ENCODE peak calls at places on chromosomes 11 and 22, in four cellular contexts. G is left ventricle myocardium inferior, P is astrocyte of the spinal cord, O is suprapubic skin. K is an unnamed sample.

GRCh38 chr22:48751539-48752437 is 1075.9 kb downstream of the BRD1 start:
- DNase-seq in G (no peak), P (no peak), O (no peak), K (no peak)

GRCh38 chr11:113504071-113504470 is 28.9 kb upstream of the DRD2 start:
- DNase-seq in G (no peak), P (no peak), O (no peak), K (no peak)

GRCh38 chr11:33997473-33998347 is 53.8 kb upstream of the CAPRIN1 start:
- DNase-seq in G (no peak), P (no peak), O (no peak), K (no peak)

GRCh38 chr11:70128435-70128906 is 50.4 kb downstream of the ANO1 start:
- DNase-seq in G (no peak), P (peak), O (no peak), K (no peak)

GRCh38 chr11:113147249-113147648 is 167.1 kb upstream of the TTC12 start:
- DNase-seq in G (no peak), P (no peak), O (no peak), K (no peak)

GRCh38 chr22:49119551-49119952 is 708.1 kb downstream of the BRD1 start:
- DNase-seq in G (peak), P (no peak), O (peak), K (no peak)

GRCh38 chr11:18071098-18071705 is 25.1 kb upstream of the TPH1 start:
- DNase-seq in G (no peak), P (no peak), O (no peak), K (no peak)

GRCh38 chr11:68039526-68040086 is 781 bp downstream of the TCIRG1 start:
- DNase-seq in G (no peak), P (no peak), O (peak), K (no peak)

GRCh38 chr11:65871811-65872548 is 620 bp downstream of the EFEMP2 start:
- DNase-seq in G (peak), P (peak), O (no peak), K (no peak)

GRCh38 chr22:49951986-49952896 is 8.3 kb upstream of the PIM3 start:
- DNase-seq in G (no peak), P (peak), O (no peak), K (no peak)

GRCh38 chr22:22120160-22120559 is 124.4 kb upstream of the VPREB1 start:
- DNase-seq in G (no peak), P (no peak), O (no peak), K (no peak)

GRCh38 chr11:67489203-67489859 is 6.5 kb downstream of the AIP start:
- DNase-seq in G (no peak), P (no peak), O (no peak), K (no peak)

GRCh38 chr11:19511413-19512183 is 201.0 kb upstream of the NAV2 start:
- DNase-seq in G (peak), P (peak), O (no peak), K (no peak)

GRCh38 chr11:114307524-114308203 is 11.5 kb downstream of the NNMT start:
- DNase-seq in G (peak), P (peak), O (peak), K (no peak)

GRCh38 chr11:17595526-17596309 is 48.7 kb downstream of the OTOG start:
- DNase-seq in G (no peak), P (no peak), O (peak), K (peak)

GRCh38 chr11:126061707-126062678 is 673 bp downstream of the CDON start:
- DNase-seq in G (peak), P (peak), O (peak), K (peak)

GRCh38 chr11:125223901-125224331 is 59.4 kb downstream of the PKNOX2 start:
- DNase-seq in G (no peak), P (no peak), O (no peak), K (no peak)

GRCh38 chr11:1119282-1120146 is 38.2 kb upstream of the MUC5AC start:
- DNase-seq in G (no peak), P (no peak), O (peak), K (peak)

GRCh38 chr11:71452354-71453020 is 516 bp upstream of the NADSYN1 start:
- DNase-seq in G (peak), P (peak), O (peak), K (no peak)

GRCh38 chr22:26906464-26906863 is 249.1 kb downstream of the MIAT start:
- DNase-seq in G (no peak), P (no peak), O (no peak), K (no peak)

GRCh38 chr11:76654980-76655379 is 15.6 kb downstream of the LRRC32 start:
- DNase-seq in G (no peak), P (no peak), O (peak), K (peak)

GRCh38 chr22:49553076-49553475 is 274.6 kb downstream of the BRD1 start:
- DNase-seq in G (no peak), P (no peak), O (no peak), K (no peak)

GRCh38 chr11:69983897-69984438 is 94.1 kb upstream of the ANO1 start:
- DNase-seq in G (no peak), P (no peak), O (no peak), K (no peak)

GRCh38 chr11:127791844-127792243 is 791.3 kb upstream of the KIRREL3 start:
- DNase-seq in G (no peak), P (no peak), O (no peak), K (no peak)

GRCh38 chr11:46036969-46037368 is 84.3 kb downstream of the PHF21A start:
- DNase-seq in G (no peak), P (no peak), O (no peak), K (no peak)

GRCh38 chr11:44143987-44144909 is 48.8 kb downstream of the EXT2 start:
- DNase-seq in G (no peak), P (no peak), O (no peak), K (no peak)

GRCh38 chr11:457071-457760 is 7.1 kb downstream of the PTDSS2 start:
- DNase-seq in G (no peak), P (no peak), O (no peak), K (no peak)

GRCh38 chr22:17770180-17771077 is 3.8 kb downstream of the BID start:
- DNase-seq in G (no peak), P (no peak), O (no peak), K (peak)

GRCh38 chr11:76770642-76771445 is 12.3 kb upstream of the TSKU start:
- DNase-seq in G (no peak), P (peak), O (peak), K (no peak)

GRCh38 chr11:132685174-132685611 is 847.1 kb downstream of the OPCML start:
- DNase-seq in G (no peak), P (peak), O (no peak), K (no peak)

GRCh38 chr11:12505183-12505582 is 127.8 kb downstream of the PARVA start:
- DNase-seq in G (no peak), P (no peak), O (no peak), K (no peak)

GRCh38 chr11:1195690-1196515 is 27.0 kb upstream of the MUC5B start:
- DNase-seq in G (peak), P (no peak), O (peak), K (peak)

GRCh38 chr11:111851067-111851466 is 20.3 kb downstream of the ALG9 start:
- DNase-seq in G (no peak), P (no peak), O (no peak), K (no peak)

GRCh38 chr11:111852103-111852502 is 19.3 kb downstream of the ALG9 start:
- DNase-seq in G (no peak), P (no peak), O (no peak), K (no peak)

GRCh38 chr11:111855506-111855905 is 15.9 kb downstream of the ALG9 start:
- DNase-seq in G (no peak), P (no peak), O (no peak), K (no peak)

GRCh38 chr11:111849631-111850030 is 21.8 kb downstream of the ALG9 start:
- DNase-seq in G (no peak), P (no peak), O (no peak), K (no peak)

GRCh38 chr11:111851636-111852035 is 19.7 kb downstream of the ALG9 start:
- DNase-seq in G (no peak), P (peak), O (no peak), K (no peak)
- TF ChIP-seq CTCF in G (peak), P (peak), O (no peak), K (peak)

GRCh38 chr11:35994421-35994820 is 50.6 kb downstream of the LDLRAD3 start:
- DNase-seq in G (no peak), P (no peak), O (no peak), K (no peak)

GRCh38 chr11:35990170-35990569 is 46.3 kb downstream of the LDLRAD3 start:
- DNase-seq in G (no peak), P (no peak), O (no peak), K (no peak)

GRCh38 chr11:35995872-35996271 is 52.0 kb downstream of the LDLRAD3 start:
- DNase-seq in G (no peak), P (no peak), O (no peak), K (no peak)

GRCh38 chr11:35990816-35991215 is 47.0 kb downstream of the LDLRAD3 start:
- DNase-seq in G (no peak), P (no peak), O (no peak), K (no peak)

DNA sequence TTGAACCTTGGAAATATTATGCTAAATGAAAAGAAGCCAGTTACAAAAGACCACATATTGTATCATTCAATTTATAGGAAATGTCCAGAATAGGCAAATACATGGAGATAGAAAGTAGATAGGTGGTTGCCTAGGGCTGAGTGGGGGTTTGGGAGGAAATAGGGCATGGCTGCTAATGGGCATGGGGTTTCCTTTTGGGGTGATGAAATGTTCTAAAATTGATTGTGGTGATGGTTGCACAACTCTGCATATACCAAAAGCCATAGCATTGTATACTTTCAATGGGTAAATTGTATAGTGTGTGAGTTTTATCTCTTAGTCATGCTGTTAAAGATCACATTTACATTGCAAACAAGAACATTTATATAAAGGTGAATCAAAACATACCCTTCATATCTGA is 48.7 kb downstream of the LDLRAD3 start:
- DNase-seq in G (no peak), P (no peak), O (no peak), K (no peak)
- TF ChIP-seq CTCF in G (no peak), P (no peak), O (no peak), K (no peak)

GRCh38 chr11:123429851-123430735 is at the start of gene GRAMD1B:
- DNase-seq in G (peak), P (peak), O (no peak), K (peak)
- TF ChIP-seq CTCF in G (peak), P (peak), O (no peak), K (peak)

GRCh38 chr11:57781529-57781943 is 19.9 kb downstream of the CTNND1 start:
- DNase-seq in G (no peak), P (no peak), O (no peak), K (no peak)

GRCh38 chr11:57778318-57779037 is 16.9 kb downstream of the CTNND1 start:
- DNase-seq in G (peak), P (peak), O (peak), K (peak)

GRCh38 chr11:57777969-57778317 is 16.3 kb downstream of the CTNND1 start:
- DNase-seq in G (no peak), P (peak), O (no peak), K (no peak)

GRCh38 chr11:57776577-57776976 is 15.0 kb downstream of the CTNND1 start:
- DNase-seq in G (no peak), P (no peak), O (no peak), K (no peak)

DNA sequence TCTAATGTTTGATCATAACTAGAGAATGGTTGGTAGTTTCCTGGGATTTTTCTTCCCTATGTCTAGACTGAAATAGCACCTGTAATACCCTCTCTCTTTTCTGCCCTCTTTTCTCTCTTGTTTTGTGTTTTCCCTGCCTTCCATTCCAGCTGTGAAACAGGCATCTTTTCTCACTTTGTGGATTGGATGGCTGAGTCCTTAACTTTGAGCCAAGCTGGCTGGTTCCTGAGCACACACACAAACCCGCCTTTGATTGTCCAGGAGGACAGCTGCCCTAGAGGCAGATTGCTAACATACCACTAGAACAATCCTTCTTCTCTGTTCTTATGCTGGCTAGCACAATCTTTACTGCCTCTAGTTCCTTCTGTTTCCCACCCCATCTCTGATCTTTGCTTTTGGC is 17.7 kb downstream of the CTNND1 start:
- DNase-seq in G (no peak), P (peak), O (no peak), K (no peak)
- TF ChIP-seq CTCF in G (peak), P (peak), O (no peak), K (peak)

DNA sequence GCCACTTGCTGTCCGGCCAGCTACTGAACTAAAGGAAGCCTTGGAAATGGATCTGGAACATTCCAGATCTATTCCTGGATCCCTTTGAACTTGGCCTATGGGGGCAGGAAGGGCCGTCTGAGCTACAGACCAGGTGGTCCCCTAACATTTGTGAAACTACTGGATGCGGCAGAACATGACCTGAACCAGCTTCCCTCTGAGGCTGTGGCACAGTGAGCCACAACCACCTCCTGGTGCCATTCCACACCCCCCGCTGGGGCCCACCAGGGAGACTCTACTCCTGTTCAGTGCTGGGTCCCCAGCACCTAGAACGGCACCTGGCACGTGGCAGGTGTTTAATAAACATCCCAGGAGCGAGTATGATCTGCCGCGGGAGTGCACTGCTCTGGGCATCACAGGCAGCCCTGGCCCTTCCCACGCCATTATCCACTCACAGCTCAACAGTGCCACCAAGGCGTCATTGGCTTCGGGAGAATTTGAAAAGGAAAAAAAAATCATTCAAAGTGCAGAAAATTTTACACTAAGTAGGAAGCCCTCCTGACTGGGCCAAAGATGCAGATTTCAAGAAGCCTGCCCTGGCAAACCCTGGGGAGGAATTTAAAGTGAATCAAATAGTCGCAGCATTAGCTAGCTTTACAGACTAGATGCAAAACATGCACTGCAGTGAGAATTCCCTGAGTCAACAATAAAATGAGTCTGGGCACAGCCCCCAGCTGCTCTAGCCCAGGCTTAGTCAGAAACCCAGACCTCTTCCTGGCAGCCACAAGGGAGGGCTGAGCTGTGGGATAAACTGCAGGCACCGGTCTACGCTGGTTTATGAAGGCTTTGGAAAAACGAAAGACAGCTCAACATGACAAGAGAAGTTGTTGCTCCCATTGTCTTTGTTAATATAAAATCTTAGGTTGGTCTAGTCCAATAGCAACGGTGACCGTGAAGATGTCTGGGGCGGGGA is 14.3 kb upstream of the EFCAB6 start:
- DNase-seq in G (no peak), P (peak), O (no peak), K (peak)
- TF ChIP-seq CTCF in G (peak), P (peak), O (peak), K (no peak)

K was measured in type B pancreatic cell.